ENCODE peak calls at places on chromosomes 2 and 18, in eight cellular contexts. M is GM23338, S is hepatocyte, W is HCT116, V is PC-3, Z is SK-N-SH, R is neural progenitor cell, P is MM.1S. U is an unnamed sample.

GRCh38 chr18:30302181-30302580 is 740.4 kb downstream of the DSC3 start:
- DNase-seq in M (no peak), S (no peak), W (no peak), V (peak; percentile 65), Z (no peak), R (no peak), P (no peak), U (no peak)

GRCh38 chr18:3286165-3286564 is 24.2 kb downstream of the MYL12B start:
- DNase-seq in M (no peak), S (no peak), W (no peak), V (no peak), Z (no peak), R (no peak), P (no peak), U (no peak)

GRCh38 chr2:120861576-120862191 is 126.0 kb downstream of the GLI2 start:
- DNase-seq in M (no peak), S (no peak), W (no peak), V (no peak), Z (no peak), R (peak; percentile 50), P (no peak), U (no peak)

GRCh38 chr2:2010266-2010665 is 266.0 kb upstream of the PXDN start:
- DNase-seq in M (no peak), S (no peak), W (no peak), V (no peak), Z (no peak), R (no peak), P (no peak), U (no peak)

GRCh38 chr2:232292395-232293154 is 86.0 kb upstream of the ALPP start:
- DNase-seq in M (peak; percentile 88), S (peak; percentile 49), W (peak; percentile 54), V (peak; percentile 68), Z (peak; percentile 25), R (peak; percentile 81), P (peak; percentile 67), U (peak; percentile 75)

GRCh38 chr18:55650363-55650870 is 62.4 kb upstream of the TCF4 start:
- DNase-seq in M (no peak), S (no peak), W (no peak), V (no peak), Z (no peak), R (no peak), P (no peak), U (no peak)

GRCh38 chr2:232659359-232659758 is 26.0 kb downstream of the EFHD1 start:
- DNase-seq in M (no peak), S (no peak), W (no peak), V (no peak), Z (no peak), R (no peak), P (no peak), U (no peak)

GRCh38 chr2:220011859-220012258 is 384.4 kb downstream of the SLC4A3 start:
- DNase-seq in M (no peak), S (no peak), W (peak; percentile 40), V (no peak), Z (no peak), R (no peak), P (no peak), U (no peak)

GRCh38 chr2:84906900-84907714 is 1.7 kb downstream of the TMSB10 start:
- DNase-seq in M (peak; percentile 84), S (peak; percentile 64), W (peak; percentile 83), V (peak; percentile 81), Z (peak; percentile 70), R (peak; percentile 75), P (no peak), U (peak; percentile 74)

GRCh38 chr2:240132651-240132980 is 3.5 kb downstream of the COPS9 start:
- DNase-seq in M (no peak), S (no peak), W (no peak), V (no peak), Z (no peak), R (no peak), P (no peak), U (no peak)

GRCh38 chr2:71347517-71347916 is 15.9 kb downstream of the ZNF638 start:
- DNase-seq in M (peak; percentile 45), S (peak; percentile 27), W (no peak), V (peak; percentile 40), Z (no peak), R (peak; percentile 35), P (peak; percentile 24), U (peak; percentile 6)

GRCh38 chr2:80091237-80091636 is 213.3 kb downstream of the LRRTM1 start:
- DNase-seq in M (no peak), S (no peak), W (no peak), V (no peak), Z (peak; percentile 19), R (no peak), P (no peak), U (no peak)

GRCh38 chr2:80086831-80087230 is 217.7 kb downstream of the LRRTM1 start:
- DNase-seq in M (peak; percentile 5), S (peak; percentile 45), W (no peak), V (no peak), Z (peak; percentile 63), R (peak; percentile 46), P (no peak), U (no peak)
- TF ChIP-seq CTCF in M (no peak), S (no peak), W (no peak), V (no peak), Z (peak; percentile 29), R (no peak), P (no peak), U (no peak)

DNA sequence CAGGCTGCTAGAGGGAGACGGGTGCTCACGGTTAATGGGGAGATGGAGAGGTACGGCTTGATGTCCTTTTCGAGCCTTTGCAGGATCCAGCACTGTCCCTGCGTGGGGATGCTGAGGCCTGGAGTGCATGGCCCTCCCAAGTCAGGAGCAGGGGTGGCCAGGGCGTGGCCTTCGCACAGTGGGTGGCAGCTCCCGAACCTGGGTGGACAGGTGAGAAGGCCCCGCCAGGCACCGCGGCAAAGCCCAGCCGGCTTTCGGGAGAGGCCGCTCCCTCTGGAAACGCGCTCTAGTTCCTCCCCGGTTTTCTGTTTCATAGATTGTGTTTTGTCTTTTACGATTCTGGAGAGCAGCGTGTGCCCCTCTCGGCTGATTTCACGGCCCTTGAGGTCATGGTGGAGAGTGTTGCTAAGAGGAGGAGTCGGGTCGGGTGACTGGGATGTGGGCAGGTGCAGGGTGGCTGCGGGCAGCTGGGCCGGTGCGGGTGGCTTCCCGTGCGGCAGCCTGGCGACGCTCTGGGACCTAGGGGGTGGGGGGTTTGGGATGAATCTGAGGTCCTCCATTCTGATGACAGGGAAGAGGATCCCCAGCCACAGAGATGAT is 39.4 kb downstream of the CTDP1 start:
- DNase-seq in M (no peak), S (no peak), W (no peak), V (no peak), Z (no peak), R (no peak), P (no peak), U (no peak)
- H3K36me3 ChIP-seq in M (peaks cover 5% of the 10 kb centered on the region), S (no peaks in the 10 kb centered on the region), W (peaks cover 23% of the 10 kb centered on the region), V (peaks cover 16% of the 10 kb centered on the region), Z (peaks cover 54% of the 10 kb centered on the region), R (no peaks in the 10 kb centered on the region), P (peaks cover 31% of the 10 kb centered on the region), U (no peaks in the 10 kb centered on the region)

GRCh38 chr2:50492452-50492851 is 539.5 kb downstream of the NRXN1 start:
- DNase-seq in M (peak; percentile 83), S (peak; percentile 78), W (peak; percentile 35), V (peak; percentile 62), Z (peak; percentile 57), R (peak; percentile 74), P (peak; percentile 71), U (peak; percentile 67)
- TF ChIP-seq EZH2phosphoT487 in M (no peak), S (no peak), W (no peak), V (no peak), Z (no peak), R (no peak), P (no peak), U (no peak)

GRCh38 chr18:23885750-23886149 is 128.8 kb upstream of the TTC39C start:
- DNase-seq in M (no peak), S (no peak), W (no peak), V (no peak), Z (no peak), R (no peak), P (no peak), U (no peak)
- TF ChIP-seq CTCF in M (no peak), S (no peak), W (no peak), V (no peak), Z (no peak), R (no peak), P (no peak), U (no peak)

DNA sequence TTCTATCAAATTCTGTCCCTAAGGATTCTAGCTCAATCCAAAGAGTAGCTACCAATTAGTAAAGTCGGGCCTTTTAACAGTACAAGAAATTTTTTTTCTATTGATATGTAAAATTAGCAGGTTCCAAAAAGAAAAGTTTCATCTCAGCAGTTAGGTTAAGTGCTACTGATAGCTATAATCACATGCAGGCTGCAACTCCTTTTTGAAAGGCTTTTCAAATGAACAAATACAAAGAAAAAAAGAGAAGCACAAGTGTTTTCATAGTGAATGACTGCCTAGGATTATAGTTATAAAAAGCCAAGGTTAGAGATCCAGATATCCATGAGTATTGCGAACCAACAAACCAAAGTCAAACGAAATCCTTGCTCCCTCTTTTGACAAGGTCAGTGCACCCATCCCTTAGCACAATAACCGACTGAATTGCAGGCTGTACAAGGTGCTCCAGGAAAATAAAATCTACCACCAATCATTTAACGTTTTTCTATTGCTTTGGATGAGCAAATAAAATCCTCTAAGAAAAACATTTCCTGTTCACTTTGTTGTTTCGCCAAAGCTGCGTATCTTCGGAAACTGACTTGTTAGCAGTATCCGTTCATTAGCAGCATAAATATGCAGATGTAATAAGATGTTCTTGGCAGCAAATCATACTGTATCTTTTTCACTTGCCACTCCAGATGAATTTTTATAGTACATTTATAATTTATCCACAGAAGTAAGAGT is 100.2 kb downstream of the SRBD1 start:
- DNase-seq in M (no peak), S (no peak), W (no peak), V (no peak), Z (no peak), R (no peak), P (no peak), U (no peak)
- H3K36me3 ChIP-seq in M (no peaks in the 10 kb centered on the region), S (no peaks in the 10 kb centered on the region), W (no peaks in the 10 kb centered on the region), V (no peaks in the 10 kb centered on the region), Z (peaks cover 8% of the 10 kb centered on the region), R (no peaks in the 10 kb centered on the region), P (no peaks in the 10 kb centered on the region), U (no peaks in the 10 kb centered on the region)

DNA sequence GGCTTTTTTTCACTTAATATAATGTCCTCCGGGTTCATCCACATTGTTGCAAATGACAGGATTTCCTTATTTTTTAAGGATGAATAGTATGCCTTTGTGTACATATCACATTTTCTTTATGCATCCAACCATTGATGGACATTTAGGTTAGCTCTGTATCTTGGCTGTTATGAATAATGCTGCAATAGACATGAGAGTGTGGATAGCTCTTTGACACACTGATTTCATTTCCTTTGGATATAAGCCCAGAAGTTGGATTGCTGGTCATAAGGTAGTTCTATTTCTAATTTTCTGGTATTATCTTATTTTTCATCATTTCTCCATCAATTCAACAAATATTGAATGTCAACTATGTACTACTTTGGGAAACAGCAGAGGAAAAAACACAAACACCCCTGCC is 423.3 kb downstream of the MTX2 start:
- DNase-seq in M (no peak), S (no peak), W (no peak), V (no peak), Z (no peak), R (no peak), P (no peak), U (no peak)
- TF ChIP-seq EZH2phosphoT487 in M (no peak), S (no peak), W (no peak), V (no peak), Z (no peak), R (no peak), P (no peak), U (no peak)

U was measured in OCI-LY7.